ENCODE peak calls at places on chromosomes 6 and 20, in ten cellular contexts. One of them, this sample, is unnamed.

GRCh38 chr6:4914412-4915159 is 89.3 kb downstream of the RPP40 start:
- DNase-seq in foreskin fibroblast: peak
- DNase-seq in epithelial cell of esophagus: peak
- DNase-seq in esophagus squamous epithelium: no peak
- DNase-seq in psoas muscle: no peak
- DNase-seq in sigmoid colon: no peak
- DNase-seq in HFF-Myc: no peak
- DNase-seq in neural progenitor cell: no peak
- DNase-seq in GM23338: no peak
- DNase-seq in A549: no peak
- DNase-seq in this sample: peak

GRCh38 chr6:165580139-165580538 is 82.9 kb downstream of the PDE10A start:
- DNase-seq in foreskin fibroblast: no peak
- DNase-seq in epithelial cell of esophagus: peak
- DNase-seq in neural progenitor cell: no peak
- DNase-seq in esophagus squamous epithelium: no peak
- DNase-seq in sigmoid colon: no peak
- DNase-seq in GM23338: no peak
- DNase-seq in A549: no peak
- DNase-seq in HFF-Myc: no peak
- DNase-seq in psoas muscle: no peak
- DNase-seq in this sample: no peak

GRCh38 chr6:67458265-67458664 is 1176.8 kb upstream of the ADGRB3 start:
- DNase-seq in GM23338: no peak
- DNase-seq in A549: no peak
- DNase-seq in neural progenitor cell: no peak
- DNase-seq in HFF-Myc: no peak
- DNase-seq in esophagus squamous epithelium: no peak
- DNase-seq in epithelial cell of esophagus: no peak
- DNase-seq in psoas muscle: no peak
- DNase-seq in foreskin fibroblast: peak
- DNase-seq in sigmoid colon: no peak
- DNase-seq in this sample: no peak

GRCh38 chr6:147624946-147625515 is 116.5 kb downstream of the SAMD5 start:
- DNase-seq in A549: no peak
- DNase-seq in GM23338: no peak
- DNase-seq in epithelial cell of esophagus: no peak
- DNase-seq in neural progenitor cell: no peak
- DNase-seq in sigmoid colon: no peak
- DNase-seq in foreskin fibroblast: peak
- DNase-seq in psoas muscle: no peak
- DNase-seq in HFF-Myc: no peak
- DNase-seq in esophagus squamous epithelium: no peak
- DNase-seq in this sample: no peak

GRCh38 chr20:51534764-51535386 is 7.6 kb downstream of the NFATC2 start:
- DNase-seq in foreskin fibroblast: no peak
- DNase-seq in esophagus squamous epithelium: no peak
- DNase-seq in epithelial cell of esophagus: no peak
- DNase-seq in GM23338: no peak
- DNase-seq in HFF-Myc: no peak
- DNase-seq in A549: no peak
- DNase-seq in neural progenitor cell: no peak
- DNase-seq in psoas muscle: no peak
- DNase-seq in sigmoid colon: no peak
- DNase-seq in this sample: no peak

GRCh38 chr6:83860347-83860731 is 850 bp downstream of the CYB5R4 start:
- DNase-seq in esophagus squamous epithelium: no peak
- DNase-seq in HFF-Myc: no peak
- DNase-seq in psoas muscle: no peak
- DNase-seq in neural progenitor cell: no peak
- DNase-seq in foreskin fibroblast: no peak
- DNase-seq in epithelial cell of esophagus: no peak
- DNase-seq in GM23338: no peak
- DNase-seq in sigmoid colon: no peak
- DNase-seq in A549: no peak
- DNase-seq in this sample: no peak

GRCh38 chr6:17905611-17906592 is 81.5 kb downstream of the KIF13A start:
- DNase-seq in foreskin fibroblast: peak
- DNase-seq in sigmoid colon: no peak
- DNase-seq in GM23338: no peak
- DNase-seq in psoas muscle: no peak
- DNase-seq in esophagus squamous epithelium: no peak
- DNase-seq in neural progenitor cell: no peak
- DNase-seq in HFF-Myc: no peak
- DNase-seq in epithelial cell of esophagus: peak
- DNase-seq in A549: peak
- DNase-seq in this sample: peak

GRCh38 chr20:5864873-5865582 is 85.3 kb downstream of the TRMT6 start:
- DNase-seq in sigmoid colon: no peak
- DNase-seq in A549: peak
- DNase-seq in epithelial cell of esophagus: peak
- DNase-seq in psoas muscle: no peak
- DNase-seq in foreskin fibroblast: peak
- DNase-seq in neural progenitor cell: no peak
- DNase-seq in GM23338: no peak
- DNase-seq in esophagus squamous epithelium: no peak
- DNase-seq in HFF-Myc: peak
- DNase-seq in this sample: peak

GRCh38 chr6:106997392-106998257 is 23.1 kb upstream of the CD24 start:
- DNase-seq in A549: peak
- DNase-seq in foreskin fibroblast: peak
- DNase-seq in epithelial cell of esophagus: peak
- DNase-seq in HFF-Myc: peak
- DNase-seq in sigmoid colon: no peak
- DNase-seq in psoas muscle: no peak
- DNase-seq in esophagus squamous epithelium: no peak
- DNase-seq in neural progenitor cell: peak
- DNase-seq in GM23338: peak
- DNase-seq in this sample: peak

GRCh38 chr20:56630086-56630493 is 984 bp downstream of the TFAP2C start:
- DNase-seq in psoas muscle: no peak
- DNase-seq in A549: peak
- DNase-seq in sigmoid colon: peak
- DNase-seq in neural progenitor cell: peak
- DNase-seq in esophagus squamous epithelium: no peak
- DNase-seq in epithelial cell of esophagus: peak
- DNase-seq in GM23338: peak
- DNase-seq in foreskin fibroblast: peak
- DNase-seq in HFF-Myc: no peak
- DNase-seq in this sample: peak

GRCh38 chr6:70166088-70166958 is 136.6 kb downstream of the COL9A1 start:
- DNase-seq in esophagus squamous epithelium: no peak
- DNase-seq in sigmoid colon: no peak
- DNase-seq in foreskin fibroblast: peak
- DNase-seq in neural progenitor cell: peak
- DNase-seq in GM23338: peak
- DNase-seq in epithelial cell of esophagus: peak
- DNase-seq in HFF-Myc: peak
- DNase-seq in psoas muscle: peak
- DNase-seq in A549: peak
- DNase-seq in this sample: peak

GRCh38 chr6:112501705-112502104 is 154.6 kb downstream of the RFPL4B start:
- DNase-seq in neural progenitor cell: peak
- DNase-seq in sigmoid colon: no peak
- DNase-seq in psoas muscle: peak
- DNase-seq in esophagus squamous epithelium: no peak
- DNase-seq in GM23338: peak
- DNase-seq in foreskin fibroblast: peak
- DNase-seq in A549: no peak
- DNase-seq in HFF-Myc: no peak
- DNase-seq in epithelial cell of esophagus: no peak
- DNase-seq in this sample: no peak

GRCh38 chr6:119612871-119613515 is 263.4 kb upstream of the MAN1A1 start:
- DNase-seq in A549: no peak
- DNase-seq in epithelial cell of esophagus: peak
- DNase-seq in sigmoid colon: no peak
- DNase-seq in GM23338: no peak
- DNase-seq in HFF-Myc: no peak
- DNase-seq in psoas muscle: no peak
- DNase-seq in esophagus squamous epithelium: no peak
- DNase-seq in neural progenitor cell: no peak
- DNase-seq in foreskin fibroblast: peak
- DNase-seq in this sample: no peak

GRCh38 chr6:13522639-13523038 is 35.2 kb upstream of the GFOD1 start:
- DNase-seq in esophagus squamous epithelium: no peak
- DNase-seq in HFF-Myc: no peak
- DNase-seq in GM23338: no peak
- DNase-seq in neural progenitor cell: no peak
- DNase-seq in psoas muscle: no peak
- DNase-seq in foreskin fibroblast: peak
- DNase-seq in epithelial cell of esophagus: no peak
- DNase-seq in sigmoid colon: no peak
- DNase-seq in A549: no peak
- DNase-seq in this sample: no peak

GRCh38 chr6:129872591-129872990 is 11.5 kb upstream of the TMEM244 start:
- DNase-seq in epithelial cell of esophagus: no peak
- DNase-seq in foreskin fibroblast: peak
- DNase-seq in neural progenitor cell: no peak
- DNase-seq in A549: no peak
- DNase-seq in sigmoid colon: no peak
- DNase-seq in psoas muscle: no peak
- DNase-seq in esophagus squamous epithelium: no peak
- DNase-seq in HFF-Myc: no peak
- DNase-seq in GM23338: no peak
- DNase-seq in this sample: no peak

GRCh38 chr6:27126815-27127537 is 120.5 kb upstream of the PRSS16 start:
- DNase-seq in GM23338: peak
- DNase-seq in HFF-Myc: peak
- DNase-seq in A549: peak
- DNase-seq in psoas muscle: peak
- DNase-seq in esophagus squamous epithelium: peak
- DNase-seq in epithelial cell of esophagus: peak
- DNase-seq in sigmoid colon: peak
- DNase-seq in neural progenitor cell: peak
- DNase-seq in foreskin fibroblast: peak
- DNase-seq in this sample: peak

DNA sequence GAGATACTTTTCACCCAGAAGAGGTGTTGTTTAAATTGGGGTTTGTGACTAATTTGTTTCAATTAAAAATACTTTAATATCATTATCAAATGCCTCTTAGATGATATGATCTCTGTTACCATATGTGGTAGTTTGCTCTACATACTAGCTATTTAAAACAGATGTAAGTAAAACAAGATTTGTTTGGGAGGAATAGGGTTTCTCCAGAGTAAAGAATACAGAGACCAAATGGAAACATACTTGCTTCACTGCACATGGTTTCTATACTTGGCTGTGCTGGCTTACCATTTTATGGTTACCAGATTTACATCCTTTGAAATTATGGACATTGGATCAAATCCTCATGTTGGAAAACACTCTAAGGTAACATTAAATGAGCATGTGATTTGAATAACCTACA is 588.3 kb downstream of the CD109 start:
- DNase-seq in HFF-Myc: peak
- DNase-seq in neural progenitor cell: no peak
- DNase-seq in foreskin fibroblast: peak
- DNase-seq in GM23338: no peak
- DNase-seq in sigmoid colon: no peak
- DNase-seq in A549: no peak
- DNase-seq in epithelial cell of esophagus: no peak
- DNase-seq in esophagus squamous epithelium: no peak
- DNase-seq in psoas muscle: no peak
- DNase-seq in this sample: no peak
- H3K4me3 ChIP-seq in HFF-Myc: no peak
- H3K4me3 ChIP-seq in neural progenitor cell: no peak
- H3K4me3 ChIP-seq in foreskin fibroblast: no peak
- H3K4me3 ChIP-seq in GM23338: no peak
- H3K4me3 ChIP-seq in sigmoid colon: no peak
- H3K4me3 ChIP-seq in A549: no peak
- H3K4me3 ChIP-seq in epithelial cell of esophagus: no peak
- H3K4me3 ChIP-seq in esophagus squamous epithelium: no peak
- H3K4me3 ChIP-seq in psoas muscle: no peak
- H3K4me3 ChIP-seq in this sample: no peak

GRCh38 chr6:44133003-44133931 is 5.9 kb downstream of the TMEM63B start:
- DNase-seq in HFF-Myc: no peak
- DNase-seq in A549: peak
- DNase-seq in psoas muscle: peak
- DNase-seq in neural progenitor cell: peak
- DNase-seq in foreskin fibroblast: peak
- DNase-seq in epithelial cell of esophagus: peak
- DNase-seq in esophagus squamous epithelium: no peak
- DNase-seq in sigmoid colon: peak
- DNase-seq in GM23338: peak
- DNase-seq in this sample: no peak
- TF ChIP-seq CTCF in HFF-Myc: peak
- TF ChIP-seq CTCF in A549: no peak
- TF ChIP-seq CTCF in psoas muscle: no peak
- TF ChIP-seq CTCF in neural progenitor cell: peak
- TF ChIP-seq CTCF in foreskin fibroblast: peak
- TF ChIP-seq CTCF in epithelial cell of esophagus: no peak
- TF ChIP-seq CTCF in esophagus squamous epithelium: no peak
- TF ChIP-seq CTCF in sigmoid colon: no peak
- TF ChIP-seq CTCF in GM23338: peak
- TF ChIP-seq CTCF in this sample: peak

DNA sequence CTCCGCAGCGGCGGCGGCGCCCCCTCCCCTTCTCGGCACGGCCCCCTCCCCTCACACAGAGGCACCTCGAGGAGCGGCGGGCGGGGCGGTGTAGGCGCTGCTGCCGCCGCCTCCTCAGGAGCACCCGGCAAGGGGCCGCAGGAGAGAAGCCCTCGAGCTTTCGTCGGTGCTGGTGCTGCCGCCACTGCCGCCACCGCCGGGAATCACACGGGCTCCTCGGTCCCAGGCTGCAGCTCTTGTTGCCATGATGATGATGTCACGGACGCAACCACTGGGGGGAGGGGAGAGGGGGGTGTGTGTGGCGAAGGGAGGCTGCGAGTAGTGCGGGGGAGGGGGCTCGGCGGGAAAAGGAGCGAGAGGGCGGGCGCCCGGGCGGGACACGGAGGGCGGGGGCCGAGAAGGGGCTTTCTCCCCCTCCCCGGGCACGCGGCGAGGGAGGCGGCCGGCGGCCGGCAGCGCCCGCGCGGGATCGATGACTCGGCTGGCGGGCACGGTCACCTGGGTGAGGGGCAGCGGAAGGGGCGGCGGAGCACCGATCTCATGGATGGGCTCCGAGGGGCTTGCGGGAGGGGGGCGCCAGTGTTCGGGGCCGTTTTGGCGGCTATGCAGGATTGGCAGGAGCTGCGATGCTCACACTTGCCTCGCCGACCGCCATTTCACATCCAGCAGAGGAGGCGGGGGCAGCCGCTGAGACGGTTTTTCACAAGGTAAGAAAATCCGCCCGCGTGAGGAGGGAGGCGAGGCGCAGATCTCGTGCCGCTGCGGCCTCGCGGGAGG is at the start of gene REV3L:
- DNase-seq in neural progenitor cell: peak
- DNase-seq in esophagus squamous epithelium: peak
- DNase-seq in epithelial cell of esophagus: peak
- DNase-seq in A549: peak
- DNase-seq in HFF-Myc: peak
- DNase-seq in GM23338: peak
- DNase-seq in foreskin fibroblast: peak
- DNase-seq in sigmoid colon: peak
- DNase-seq in psoas muscle: peak
- DNase-seq in this sample: no peak
- H3K4me3 ChIP-seq in neural progenitor cell: peak
- H3K4me3 ChIP-seq in esophagus squamous epithelium: peak
- H3K4me3 ChIP-seq in epithelial cell of esophagus: peak
- H3K4me3 ChIP-seq in A549: peak
- H3K4me3 ChIP-seq in HFF-Myc: peak
- H3K4me3 ChIP-seq in GM23338: peak
- H3K4me3 ChIP-seq in foreskin fibroblast: peak
- H3K4me3 ChIP-seq in sigmoid colon: peak
- H3K4me3 ChIP-seq in psoas muscle: peak
- H3K4me3 ChIP-seq in this sample: peak

GRCh38 chr6:79372757-79373156 is 138.3 kb upstream of the HMGN3 start:
- DNase-seq in HFF-Myc: no peak
- DNase-seq in epithelial cell of esophagus: no peak
- DNase-seq in esophagus squamous epithelium: no peak
- DNase-seq in foreskin fibroblast: no peak
- DNase-seq in psoas muscle: no peak
- DNase-seq in sigmoid colon: no peak
- DNase-seq in A549: no peak
- DNase-seq in neural progenitor cell: no peak
- DNase-seq in GM23338: peak
- DNase-seq in this sample: no peak
- TF ChIP-seq CTCF in HFF-Myc: no peak
- TF ChIP-seq CTCF in epithelial cell of esophagus: no peak
- TF ChIP-seq CTCF in esophagus squamous epithelium: no peak
- TF ChIP-seq CTCF in foreskin fibroblast: no peak
- TF ChIP-seq CTCF in psoas muscle: no peak
- TF ChIP-seq CTCF in sigmoid colon: no peak
- TF ChIP-seq CTCF in A549: no peak
- TF ChIP-seq CTCF in neural progenitor cell: no peak
- TF ChIP-seq CTCF in GM23338: peak
- TF ChIP-seq CTCF in this sample: no peak

This sample was measured in AG04449.